ENCODE peak calls at places on chromosomes 5 and 9, in five cellular contexts. A is endothelial cell, W is AG09319, T is CD14-positive monocyte, C is lower leg skin. L is an unnamed sample.

GRCh38 chr9:70947086-70947485 is 174.3 kb downstream of the TRPM3 start:
- DNase-seq in W (no peak), C (no peak), A (no peak), T (no peak), L (no peak)

GRCh38 chr9:132002827-132003704 is 76.6 kb downstream of the MED27 start:
- DNase-seq in W (no peak), C (no peak), T (no peak), A (no peak), L (no peak)

GRCh38 chr9:33310748-33311147 is 20.4 kb downstream of the NFX1 start:
- DNase-seq in C (no peak), A (no peak), T (no peak), W (no peak), L (no peak)

GRCh38 chr9:98905015-98905414 is 38.7 kb upstream of the COL15A1 start:
- DNase-seq in T (no peak), C (peak; percentile 60), W (no peak), A (no peak), L (no peak)

GRCh38 chr5:179120951-179121666 is 60.9 kb downstream of the ZNF354C start:
- DNase-seq in C (no peak), T (no peak), W (no peak), A (no peak), L (peak; percentile 90)

GRCh38 chr9:108043585-108043984 is 554.0 kb upstream of the KLF4 start:
- DNase-seq in W (no peak), T (no peak), C (no peak), A (no peak), L (no peak)

GRCh38 chr5:6720561-6720921 is 7.3 kb downstream of the TENT4A start:
- DNase-seq in W (no peak), T (no peak), C (no peak), A (no peak), L (no peak)

GRCh38 chr9:14383296-14383695 is 69.4 kb upstream of the NFIB start:
- DNase-seq in A (no peak), W (no peak), T (no peak), C (no peak), L (no peak)

GRCh38 chr5:112604741-112605390 is 132.8 kb upstream of the APC start:
- DNase-seq in C (no peak), A (no peak), W (no peak), T (no peak), L (no peak)

GRCh38 chr5:68217476-68217984 is 2.0 kb downstream of the PIK3R1 start:
- DNase-seq in T (no peak), A (no peak), C (no peak), W (no peak), L (no peak)

GRCh38 chr9:119722384-119722783 is 353.1 kb upstream of the BRINP1 start:
- DNase-seq in T (no peak), A (no peak), W (no peak), C (no peak), L (no peak)

GRCh38 chr9:97956365-97956764 is 18.4 kb upstream of the HEMGN start:
- DNase-seq in W (no peak), C (no peak), T (no peak), A (no peak), L (no peak)

DNA sequence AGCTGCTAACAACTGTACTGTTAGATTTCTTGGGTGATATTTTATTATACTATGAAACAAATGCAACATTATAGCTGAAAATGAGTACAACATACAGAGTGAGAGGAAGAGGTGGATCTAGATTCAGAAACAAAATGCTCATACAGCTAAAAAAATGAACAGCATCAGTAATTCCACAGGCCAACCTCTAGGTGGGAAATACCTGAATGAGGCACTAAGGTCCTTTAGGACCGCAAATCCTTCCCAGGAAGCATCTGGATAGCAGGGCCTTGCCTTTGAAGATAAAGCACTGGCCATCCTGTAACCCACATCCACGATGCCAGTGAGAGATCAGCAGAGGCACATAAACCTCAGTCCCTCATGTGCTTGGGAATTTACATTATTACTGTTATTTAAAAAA is 310.8 kb downstream of the YTHDC2 start:
- DNase-seq in A (no peak), W (no peak), T (no peak), C (no peak), L (no peak)
- TF ChIP-seq CTCF in A (peak; percentile 50), W (no peak), T (no peak), C (no peak), L (no peak)

DNA sequence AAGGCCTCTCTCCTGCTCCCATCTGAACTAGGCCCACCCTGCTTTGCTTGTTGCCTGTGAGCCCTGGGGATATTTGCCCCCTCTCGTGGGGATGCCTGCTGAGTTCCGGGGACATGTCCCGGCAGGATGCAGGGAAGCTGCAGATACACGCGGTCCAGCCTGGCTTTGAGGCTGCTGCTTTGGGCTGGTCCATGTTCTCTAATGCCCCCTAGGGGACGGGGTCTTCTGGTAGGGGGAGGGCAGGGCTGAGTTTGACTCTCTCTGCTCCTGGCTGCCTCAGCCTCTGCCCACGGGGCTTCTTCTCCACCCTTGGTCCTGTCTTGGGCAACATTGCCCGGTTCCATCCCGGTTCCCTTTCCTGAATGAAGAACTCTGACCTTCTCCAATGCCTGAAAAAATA is 84.9 kb upstream of the ASS1 start:
- DNase-seq in W (no peak), T (no peak), A (no peak), C (no peak), L (no peak)
- TF ChIP-seq CTCF in W (no peak), T (no peak), A (no peak), C (no peak), L (no peak)

DNA sequence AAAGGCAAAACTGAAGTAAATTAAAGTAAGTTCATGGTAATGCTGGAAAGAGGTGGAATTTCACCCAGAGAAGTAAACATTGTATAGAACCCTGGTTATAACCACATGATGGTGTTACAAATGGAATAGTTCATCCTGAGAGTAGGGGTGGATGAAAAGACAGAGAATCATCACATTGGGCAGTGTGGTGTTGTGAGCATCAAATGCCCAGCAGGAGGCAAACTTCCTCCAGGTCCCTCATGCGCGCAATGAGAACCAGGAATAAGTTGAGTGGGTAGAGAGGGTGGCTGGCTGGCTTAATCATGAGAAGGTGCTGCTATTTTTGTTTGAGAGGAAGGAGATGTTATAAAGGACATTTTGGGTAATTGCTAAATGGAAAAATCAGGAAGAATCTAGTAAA is 163.3 kb upstream of the HMHB1 start:
- DNase-seq in W (no peak), A (peak; percentile 5), T (no peak), C (no peak), L (no peak)
- TF ChIP-seq CTCF in W (peak; percentile 2), A (peak; percentile 35), T (no peak), C (no peak), L (peak; percentile 53)

DNA sequence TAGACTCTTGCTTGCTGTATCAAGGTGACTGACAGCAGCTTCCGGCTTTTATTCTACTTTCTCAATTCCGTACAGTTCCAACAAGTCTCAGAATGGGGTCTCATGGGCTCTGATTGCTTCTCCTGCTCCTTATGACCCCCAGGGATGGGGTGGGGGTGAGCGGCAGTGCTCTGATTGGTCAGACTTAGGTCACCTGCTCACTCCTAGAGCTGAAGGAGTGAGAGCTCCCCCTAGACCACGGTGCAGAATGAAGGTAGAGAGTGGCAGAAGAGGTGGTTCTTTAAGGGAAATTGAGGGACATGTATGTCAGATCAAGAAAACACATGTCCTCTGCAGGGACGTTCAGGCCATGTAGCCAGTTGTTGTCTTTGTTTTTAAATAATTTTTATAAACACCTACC is 115.2 kb downstream of the C9orf152 start:
- DNase-seq in A (no peak), C (no peak), W (no peak), T (no peak), L (no peak)
- TF ChIP-seq CTCF in A (no peak), C (no peak), W (no peak), T (no peak), L (no peak)

DNA sequence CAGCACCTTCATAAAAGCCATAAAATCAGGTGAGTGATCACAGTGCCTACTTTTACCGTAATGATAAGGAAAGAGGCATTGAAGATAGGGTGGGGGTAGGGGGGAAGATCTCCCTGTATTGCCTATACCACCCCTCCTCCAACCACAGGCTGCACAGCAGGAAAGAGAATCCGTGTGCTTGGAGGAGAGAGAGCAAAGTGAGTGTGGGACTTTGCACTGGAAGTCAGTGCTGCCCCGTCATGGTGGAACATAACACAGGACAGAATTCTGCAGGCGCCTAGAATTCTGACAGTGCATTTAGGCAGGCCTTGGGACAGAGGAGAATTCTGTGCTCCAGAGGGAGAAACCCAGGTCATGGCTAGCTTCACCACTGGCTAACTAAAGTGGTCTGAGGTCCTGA is 3.5 kb upstream of the C5 start:
- DNase-seq in W (no peak), T (no peak), A (no peak), C (no peak), L (no peak)
- TF ChIP-seq CTCF in W (no peak), T (no peak), A (no peak), C (no peak), L (no peak)

GRCh38 chr9:1001838-1002237 is 25.4 kb downstream of the DMRT3 start:
- DNase-seq in A (no peak), T (no peak), W (no peak), C (no peak), L (no peak)

GRCh38 chr9:1007312-1007711 is 30.9 kb downstream of the DMRT3 start:
- DNase-seq in W (no peak), C (no peak), A (no peak), T (no peak), L (no peak)

GRCh38 chr9:1002678-1003077 is 26.2 kb downstream of the DMRT3 start:
- DNase-seq in A (no peak), C (no peak), T (no peak), W (no peak), L (no peak)

GRCh38 chr9:1008256-1008655 is 31.8 kb downstream of the DMRT3 start:
- DNase-seq in W (no peak), T (no peak), A (no peak), C (no peak), L (no peak)

DNA sequence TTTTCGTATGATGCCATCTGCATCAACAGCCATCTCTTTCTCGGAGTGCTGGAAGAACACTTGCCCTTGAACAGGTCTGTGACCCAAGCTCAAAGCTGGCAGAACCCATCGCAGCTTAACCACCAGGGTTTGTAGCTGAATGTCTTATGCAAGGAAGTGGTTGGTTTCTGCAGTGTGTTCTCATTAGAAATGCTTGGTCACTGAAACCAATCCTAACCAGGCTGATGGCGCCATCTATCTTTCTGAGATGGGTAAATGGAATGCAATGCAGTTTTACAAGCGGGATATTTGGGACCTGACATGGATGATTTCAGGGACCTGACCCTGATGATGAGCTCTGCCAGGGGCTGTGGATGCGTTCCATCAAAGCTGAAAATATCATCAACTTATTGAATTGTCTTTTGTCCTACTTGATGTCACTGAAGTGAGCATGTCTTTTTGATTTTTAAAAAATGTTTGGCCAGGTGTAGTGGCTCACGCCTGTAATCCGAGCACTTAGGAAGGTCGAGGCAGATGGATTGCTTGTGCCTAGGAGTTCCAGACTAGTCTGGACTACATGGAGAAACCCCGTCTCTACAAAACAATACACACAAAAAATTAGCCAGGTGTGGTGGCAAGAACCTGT is 28.7 kb downstream of the DMRT3 start:
- DNase-seq in A (peak; percentile 42), T (peak; percentile 60), C (no peak), W (peak; percentile 11), L (no peak)
- TF ChIP-seq CTCF in A (peak; percentile 46), T (peak; percentile 72), C (no peak), W (peak; percentile 63), L (peak; percentile 77)

GRCh38 chr5:174811438-174811837 is 87.1 kb downstream of the MSX2 start:
- DNase-seq in W (no peak), A (no peak), C (no peak), T (no peak), L (no peak)

GRCh38 chr5:174817610-174818009 is 93.2 kb downstream of the MSX2 start:
- DNase-seq in C (no peak), W (no peak), T (no peak), A (no peak), L (no peak)

GRCh38 chr5:174818430-174818829 is 94.0 kb downstream of the MSX2 start:
- DNase-seq in W (no peak), A (no peak), C (no peak), T (no peak), L (no peak)

GRCh38 chr5:174816858-174817257 is 92.5 kb downstream of the MSX2 start:
- DNase-seq in T (no peak), W (no peak), C (no peak), A (no peak), L (no peak)
- TF ChIP-seq CTCF in T (peak; percentile 8), W (peak; percentile 25), C (no peak), A (peak; percentile 75), L (peak; percentile 61)